ENCODE peak calls at places on chromosomes 3 and 15, in five cellular contexts. Q is ovary, L is transverse colon, P is tibial nerve, S is spleen. T is an unnamed sample.

GRCh38 chr3:47732143-47732542 is 49.5 kb downstream of the SMARCC1 start:
- DNase-seq in Q (no peak), L (no peak), P (no peak), S (no peak), T (no peak)

GRCh38 chr15:66472176-66472999 is 25.2 kb downstream of the SNAPC5 start:
- DNase-seq in Q (peak), L (peak), P (no peak), S (no peak), T (peak)

GRCh38 chr15:34109775-34110663 is 8.1 kb downstream of the PGBD4 start:
- DNase-seq in Q (no peak), L (no peak), P (no peak), S (no peak), T (no peak)

GRCh38 chr3:187025254-187025655 is 94.9 kb downstream of the ST6GAL1 start:
- DNase-seq in Q (no peak), L (no peak), P (no peak), S (no peak), T (no peak)

GRCh38 chr15:74865316-74865715 is 7.8 kb downstream of the SCAMP2 start:
- DNase-seq in Q (no peak), L (no peak), P (no peak), S (no peak), T (no peak)

GRCh38 chr3:48428088-48428862 is 1.6 kb downstream of the PLXNB1 start:
- DNase-seq in Q (no peak), L (peak), P (no peak), S (no peak), T (no peak)

GRCh38 chr15:31325432-31325975 is 1.1 kb upstream of the KLF13 start:
- DNase-seq in Q (peak), L (peak), P (peak), S (peak), T (peak)

GRCh38 chr3:114383875-114384557 is 90.2 kb downstream of the TIGIT start:
- DNase-seq in Q (peak), L (peak), P (peak), S (peak), T (peak)

GRCh38 chr3:149969110-149969944 is 1.4 kb downstream of the PFN2 start:
- DNase-seq in Q (peak), L (peak), P (peak), S (no peak), T (peak)

GRCh38 chr3:193869221-193870201 is 266.4 kb upstream of the HES1 start:
- DNase-seq in Q (peak), L (no peak), P (no peak), S (peak), T (peak)

GRCh38 chr15:77107531-77108355 is 36.8 kb upstream of the TSPAN3 start:
- DNase-seq in Q (peak), L (peak), P (peak), S (no peak), T (peak)
- TF ChIP-seq POLR2A in Q (no peak), L (no peak), P (no peak), S (no peak), T (no peak)

GRCh38 chr3:125351814-125352456 is 23.2 kb downstream of the ZNF148 start:
- DNase-seq in Q (no peak), L (no peak), P (no peak), S (no peak), T (no peak)
- H3K27ac ChIP-seq in Q (no peak), L (no peak), P (no peak), S (no peak), T (no peak)

DNA sequence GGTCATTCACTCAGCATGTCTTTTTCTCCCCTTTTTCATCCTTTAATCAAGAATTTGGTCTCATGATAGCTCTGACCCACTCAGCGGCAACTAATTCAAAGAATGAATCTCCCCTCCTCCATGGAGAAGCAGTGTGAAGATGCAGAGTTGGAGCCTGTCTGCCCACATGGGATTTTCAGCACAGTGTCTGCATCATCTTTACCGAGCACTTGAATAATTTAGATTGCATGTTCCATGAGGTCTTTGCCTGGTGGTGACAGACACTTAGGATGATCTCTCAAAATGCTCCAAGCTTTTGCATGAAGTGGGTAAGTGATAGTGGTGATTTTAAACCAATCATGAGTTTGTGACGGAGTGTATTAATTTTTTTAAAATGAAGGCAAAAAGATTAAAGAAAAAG is 103.8 kb upstream of the UBE3A start:
- DNase-seq in Q (no peak), L (no peak), P (no peak), S (no peak), T (no peak)
- H3K4me3 ChIP-seq in Q (no peak), L (no peak), P (no peak), S (no peak), T (no peak)

DNA sequence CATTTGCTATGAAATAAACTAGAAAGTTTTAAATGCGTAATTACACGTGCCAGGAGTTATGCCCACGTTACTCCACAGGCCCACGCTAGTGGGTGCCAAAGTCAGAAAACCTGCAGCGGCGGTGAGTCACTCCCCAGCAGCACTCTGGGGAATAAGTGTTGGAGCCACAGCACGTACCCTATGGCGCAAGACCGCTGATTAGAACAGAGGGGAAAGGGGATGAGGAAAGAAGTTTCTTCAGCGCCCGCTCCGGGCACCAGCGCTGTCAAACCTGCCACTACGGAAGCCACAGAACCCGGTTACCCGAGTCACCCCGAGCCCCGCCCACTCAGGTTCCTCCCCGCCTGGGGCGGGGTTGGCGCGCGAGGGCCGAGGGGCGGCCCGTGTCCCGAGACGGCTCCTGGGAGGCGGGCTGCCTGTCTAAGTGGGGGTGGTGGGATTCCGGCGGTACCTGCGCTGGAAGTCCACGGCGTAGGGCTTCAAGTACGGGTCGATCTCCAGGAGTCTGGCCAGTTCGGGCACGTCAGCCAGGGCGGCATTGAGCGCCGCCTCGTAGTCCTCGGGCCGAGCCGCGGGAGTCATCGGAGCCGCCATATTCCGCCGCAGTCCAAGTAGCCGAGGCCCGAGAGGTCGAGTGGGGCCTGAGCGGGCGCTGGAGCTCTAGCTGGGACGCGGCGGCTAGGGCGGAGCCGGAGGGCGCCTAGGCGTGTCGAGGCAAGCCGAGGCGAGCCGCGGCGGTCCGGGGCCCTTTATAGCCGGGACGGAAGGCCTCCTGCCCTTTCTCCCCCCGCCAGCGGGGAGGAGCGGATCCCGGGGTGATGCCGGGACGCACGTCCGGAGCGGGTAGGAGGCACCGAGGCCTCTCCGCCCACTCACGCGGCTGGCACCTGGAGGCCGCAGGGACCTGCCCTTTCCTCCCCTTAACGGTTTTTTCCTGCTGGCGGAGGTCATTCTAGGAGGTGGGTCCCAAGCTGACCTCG is at the start of gene GBE1:
- DNase-seq in Q (peak), L (peak), P (peak), S (peak), T (peak)
- TF ChIP-seq POLR2A in Q (peak), L (peak), P (peak), S (peak), T (peak)

DNA sequence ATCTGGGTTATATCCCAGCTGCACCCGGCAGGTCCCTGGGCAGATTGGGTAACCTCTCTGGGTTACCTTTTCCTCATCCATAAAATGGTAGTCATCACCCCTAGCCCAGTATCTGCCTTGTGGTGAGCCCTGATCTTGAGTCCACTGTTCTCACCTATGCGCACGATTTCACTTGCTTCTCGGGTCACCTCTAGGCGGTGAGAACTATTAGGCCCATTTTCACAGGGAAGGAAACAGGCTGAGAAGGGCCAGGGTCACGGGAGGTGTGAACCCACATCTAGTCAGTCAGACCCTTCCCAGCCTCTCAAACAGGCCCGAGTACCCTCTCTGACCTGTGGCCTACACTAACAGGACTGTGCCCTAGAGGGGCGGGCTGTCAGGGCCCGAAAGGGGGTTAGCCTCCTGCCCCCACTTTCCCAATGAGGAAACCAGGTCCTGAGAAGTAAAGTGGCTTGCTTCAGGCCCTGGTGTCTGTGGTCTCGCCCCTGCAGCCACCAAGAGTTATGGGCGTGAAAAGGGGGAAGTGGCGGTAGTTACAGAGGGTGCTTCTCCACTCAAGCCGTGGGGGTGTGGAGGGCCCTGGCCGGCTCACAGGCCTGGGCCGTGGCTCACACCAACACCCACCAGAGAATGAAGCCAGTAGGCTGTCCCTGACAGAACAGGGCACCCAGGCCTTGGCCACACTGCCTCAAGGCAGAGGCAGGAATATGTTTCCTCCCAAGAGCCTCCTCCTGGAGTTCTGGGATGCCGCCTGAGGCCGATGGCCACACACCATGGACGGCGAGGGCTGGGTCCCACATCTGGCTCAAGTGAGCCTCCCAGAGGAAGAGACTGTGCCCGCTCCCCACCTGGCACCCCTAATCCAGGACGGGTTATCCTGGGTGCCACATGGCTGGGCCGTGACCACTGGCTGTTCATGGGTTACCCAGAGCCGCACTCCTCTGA is 19.5 kb downstream of the PSTPIP1 start:
- DNase-seq in Q (no peak), L (no peak), P (no peak), S (peak), T (no peak)
- H3K27ac ChIP-seq in Q (no peak), L (peak), P (peak), S (peak), T (no peak)